ENCODE peak calls at places on chromosomes 1 and 21, in six cellular contexts. T is lung, C is pancreas, L is left ventricle myocardium inferior, U is ascending aorta, S is AG04450. O is an unnamed sample.

GRCh38 chr1:23643668-23644554 is 47.7 kb upstream of the RPL11 start:
- DNase-seq in T (no peak), C (no peak), L (no peak), U (no peak), S (no peak), O (no peak)

GRCh38 chr21:40947713-40948112 is 100.8 kb upstream of the DSCAM start:
- DNase-seq in T (no peak), C (no peak), L (no peak), U (no peak), S (no peak), O (no peak)

GRCh38 chr21:44865561-44866280 is 7.8 kb downstream of the PTTG1IP start:
- DNase-seq in T (no peak), C (no peak), L (no peak), U (no peak), S (no peak), O (no peak)

GRCh38 chr1:94723899-94724298 is 96.3 kb upstream of the SLC44A3 start:
- DNase-seq in T (no peak), C (no peak), L (no peak), U (no peak), S (no peak), O (no peak)

GRCh38 chr1:158972841-158973240 is 36.9 kb upstream of the IFI16 start:
- DNase-seq in T (no peak), C (no peak), L (no peak), U (no peak), S (no peak), O (no peak)

GRCh38 chr1:205983925-205984725 is 19.1 kb downstream of the RAB7B start:
- DNase-seq in T (peak; percentile 56), C (peak; percentile 72), L (peak; percentile 71), U (no peak), S (peak; percentile 16), O (no peak)

GRCh38 chr1:175823401-175823800 is 80.0 kb upstream of the TNR start:
- DNase-seq in T (no peak), C (no peak), L (no peak), U (no peak), S (no peak), O (no peak)

GRCh38 chr1:204418174-204419063 is 6.8 kb upstream of the PPP1R15B start:
- DNase-seq in T (no peak), C (no peak), L (no peak), U (peak; percentile 58), S (no peak), O (peak; percentile 87)

GRCh38 chr1:70990460-70991253 is 57.0 kb downstream of the PTGER3 start:
- DNase-seq in T (no peak), C (no peak), L (no peak), U (no peak), S (no peak), O (no peak)

GRCh38 chr1:185338719-185339622 is 21.9 kb upstream of the IVNS1ABP start:
- DNase-seq in T (peak; percentile 45), C (no peak), L (no peak), U (no peak), S (no peak), O (no peak)

GRCh38 chr1:170864238-170864637 is 71.1 kb upstream of the MROH9 start:
- DNase-seq in T (no peak), C (no peak), L (peak; percentile 14), U (peak; percentile 66), S (no peak), O (no peak)

GRCh38 chr1:112332751-112333150 is 63.3 kb upstream of the CTTNBP2NL start:
- DNase-seq in T (no peak), C (no peak), L (no peak), U (no peak), S (no peak), O (no peak)

GRCh38 chr1:59123081-59123675 is 173.7 kb upstream of the FGGY start:
- DNase-seq in T (no peak), C (no peak), L (no peak), U (no peak), S (no peak), O (no peak)

GRCh38 chr1:183234660-183235476 is 48.8 kb downstream of the LAMC2 start:
- DNase-seq in T (peak; percentile 51), C (peak; percentile 22), L (peak; percentile 56), U (peak; percentile 88), S (peak; percentile 83), O (peak; percentile 98)

GRCh38 chr1:12617511-12617900 is 504 bp downstream of the DHRS3 start:
- DNase-seq in T (no peak), C (peak; percentile 73), L (no peak), U (no peak), S (no peak), O (no peak)

GRCh38 chr1:18513995-18514394 is 33.3 kb downstream of the KLHDC7A start:
- DNase-seq in T (peak; percentile 15), C (peak; percentile 54), L (no peak), U (no peak), S (no peak), O (no peak)

GRCh38 chr1:18512883-18513282 is 32.2 kb downstream of the KLHDC7A start:
- DNase-seq in T (peak; percentile 9), C (no peak), L (no peak), U (no peak), S (no peak), O (peak; percentile 25)

GRCh38 chr1:18508084-18508483 is 27.4 kb downstream of the KLHDC7A start:
- DNase-seq in T (no peak), C (no peak), L (no peak), U (no peak), S (no peak), O (no peak)

GRCh38 chr1:18515120-18515667 is 34.5 kb downstream of the KLHDC7A start:
- DNase-seq in T (no peak), C (peak; percentile 51), L (no peak), U (no peak), S (no peak), O (no peak)

DNA sequence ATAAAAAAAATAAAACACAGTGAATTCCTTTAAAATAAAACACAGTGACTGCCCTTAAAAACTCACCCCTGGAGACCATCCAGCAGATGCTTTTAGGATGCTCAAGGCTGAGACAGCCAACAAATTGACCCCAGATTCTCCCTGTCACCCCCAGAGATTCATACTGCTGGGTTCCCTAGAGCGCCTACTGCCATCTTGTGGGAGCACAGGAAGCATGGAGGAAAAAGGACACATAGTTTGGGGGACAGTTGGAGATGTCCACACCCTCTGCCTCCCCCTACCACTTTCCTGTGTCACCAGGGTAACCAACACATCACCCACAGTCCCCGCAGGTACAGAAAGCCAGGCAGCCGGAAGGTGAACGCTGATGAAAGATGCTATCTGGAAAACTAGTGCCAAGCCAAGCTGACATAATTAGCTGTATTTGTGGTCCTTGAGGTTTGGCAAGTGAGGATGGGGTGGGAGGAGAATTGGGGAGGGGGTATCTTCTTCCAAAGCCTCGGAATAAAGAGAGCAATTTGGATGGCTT is 30.8 kb downstream of the KLHDC7A start:
- DNase-seq in T (no peak), C (no peak), L (no peak), U (no peak), S (no peak), O (peak; percentile 54)
- TF ChIP-seq CTCF in T (no peak), C (no peak), L (no peak), U (no peak), S (no peak), O (no peak)

GRCh38 chr1:36320767-36321118 is 2.7 kb downstream of the EVA1B start:
- DNase-seq in T (no peak), C (no peak), L (no peak), U (no peak), S (no peak), O (no peak)
- H3K4me3 ChIP-seq in T (peak overlapping the region; percentile 25), C (peak overlapping the region; percentile 11), L (peak overlapping the region; percentile 83), U (peak overlapping the region; percentile 68), S (peak overlapping the region; percentile 49), O (peak overlapping the region; percentile 86)

GRCh38 chr1:68917456-68917855 is 420.6 kb upstream of the DEPDC1 start:
- DNase-seq in T (no peak), C (no peak), L (no peak), U (no peak), S (no peak), O (no peak)
- H3K9me3 ChIP-seq in T (no peaks in the 10 kb centered on the region), C (no peaks in the 10 kb centered on the region), L (no peaks in the 10 kb centered on the region), U (no peaks in the 10 kb centered on the region), S (no peaks in the 10 kb centered on the region), O (no peaks in the 10 kb centered on the region)

GRCh38 chr1:228462560-228462959 is 24.6 kb upstream of the RNF187 start:
- DNase-seq in T (no peak), C (no peak), L (no peak), U (no peak), S (no peak), O (no peak)

GRCh38 chr1:228465134-228465533 is 22.0 kb upstream of the RNF187 start:
- DNase-seq in T (no peak), C (no peak), L (no peak), U (no peak), S (no peak), O (no peak)

GRCh38 chr1:228464487-228464983 is 22.6 kb upstream of the RNF187 start:
- DNase-seq in T (peak; percentile 45), C (no peak), L (peak; percentile 57), U (peak; percentile 80), S (peak; percentile 61), O (no peak)

GRCh38 chr1:228463559-228464455 is 23.4 kb upstream of the RNF187 start:
- DNase-seq in T (no peak), C (no peak), L (no peak), U (no peak), S (no peak), O (no peak)

GRCh38 chr1:228463009-228463558 is 24.1 kb upstream of the RNF187 start:
- DNase-seq in T (no peak), C (no peak), L (no peak), U (no peak), S (no peak), O (no peak)
- TF ChIP-seq CTCF in T (no peak), C (no peak), L (no peak), U (no peak), S (no peak), O (no peak)

DNA sequence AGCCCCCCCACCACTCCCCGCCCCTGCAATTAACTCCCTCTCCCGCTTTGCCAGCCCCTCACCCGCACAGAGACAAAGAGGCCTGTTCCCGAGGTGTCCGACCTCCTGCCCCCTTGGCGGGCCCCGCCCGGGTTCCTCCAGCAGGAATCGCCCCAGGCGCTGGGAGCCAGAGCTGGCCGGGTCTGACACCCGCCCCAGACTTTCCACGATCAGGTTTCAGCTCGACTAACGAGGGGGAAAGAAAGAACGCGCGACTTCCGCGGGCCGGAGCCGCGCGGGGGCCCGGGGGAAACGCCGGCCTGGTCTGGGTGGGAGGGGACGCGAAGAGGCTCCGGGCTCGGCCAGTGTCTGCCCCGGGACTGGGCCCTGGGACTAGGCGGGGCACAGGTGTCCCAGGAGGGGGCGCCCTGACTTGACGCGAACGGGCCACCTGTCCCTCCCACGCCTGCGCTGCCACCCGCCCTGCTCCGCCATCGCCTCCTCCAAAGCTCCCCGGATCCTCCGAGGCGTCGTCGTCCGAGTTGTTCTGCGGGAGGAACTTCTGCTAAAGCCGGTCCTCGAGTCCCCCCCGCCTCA is 36.3 kb upstream of the HHAT start:
- DNase-seq in T (peak; percentile 79), C (peak; percentile 79), L (peak; percentile 64), U (peak; percentile 70), S (no peak), O (no peak)
- H3K4me3 ChIP-seq in T (peak overlapping the region; percentile 33), C (peak overlapping the region; percentile 51), L (peak overlapping the region; percentile 63), U (peak overlapping the region; percentile 47), S (peak overlapping the region; percentile 52), O (peak overlapping the region; percentile 61)